ENCODE peak calls at places on chromosomes 3 and 15, in seven cellular contexts. A is tibial nerve, C is BE2C, P is heart left ventricle, S is mesendoderm, R is stomach, V is HAP-1. D is an unnamed sample.
A peak's percentile ranks its signal among the peaks of the same experiment; 100 is the strongest.

GRCh38 chr3:175002732-175003143 is 143.6 kb downstream of the NAALADL2 start:
- DNase-seq in C (no peak), A (no peak), R (no peak), S (no peak), P (no peak), V (no peak), D (no peak)

GRCh38 chr3:170529912-170530311 is 56.0 kb downstream of the SLC7A14 start:
- DNase-seq in S (no peak), A (no peak), C (no peak), P (no peak), V (no peak), R (no peak), D (no peak)

GRCh38 chr15:64527263-64527984 is 67.0 kb downstream of the ZNF609 start:
- DNase-seq in A (no peak), S (peak; percentile 53), R (no peak), P (no peak), C (no peak), V (no peak), D (no peak)

GRCh38 chr3:133038089-133038730 is at the start of gene TMEM108:
- DNase-seq in P (peak; percentile 82), R (peak; percentile 81), V (peak; percentile 39), A (peak; percentile 8), C (peak; percentile 99), S (peak; percentile 94), D (peak; percentile 95)

GRCh38 chr3:118842147-118842863 is 192.3 kb downstream of the IGSF11 start:
- DNase-seq in R (no peak), P (no peak), A (no peak), V (no peak), C (no peak), S (peak; percentile 59), D (no peak)

GRCh38 chr3:184334470-184335158 is 2.8 kb upstream of the FAM131A start:
- DNase-seq in R (no peak), V (no peak), A (no peak), C (peak; percentile 45), S (peak; percentile 34), P (no peak), D (peak; percentile 55)

GRCh38 chr3:186790261-186790981 is 7.0 kb downstream of the EIF4A2 start:
- DNase-seq in R (no peak), S (peak; percentile 57), C (peak; percentile 14), A (no peak), V (peak; percentile 52), P (no peak), D (no peak)

GRCh38 chr3:49273825-49274532 is 3.1 kb downstream of the C3orf62 start:
- DNase-seq in C (no peak), S (no peak), R (no peak), V (no peak), P (no peak), A (no peak), D (no peak)

GRCh38 chr3:65894126-65894525 is 144.6 kb downstream of the MAGI1 start:
- DNase-seq in R (no peak), C (no peak), S (no peak), P (no peak), A (no peak), V (no peak), D (no peak)

GRCh38 chr15:84736375-84736774 is 12.0 kb upstream of the ZNF592 start:
- DNase-seq in P (no peak), V (no peak), C (no peak), A (no peak), R (no peak), S (no peak), D (no peak)

GRCh38 chr3:21839592-21839991 is 88.6 kb upstream of the ZNF385D start:
- DNase-seq in A (peak; percentile 5), S (peak; percentile 45), C (no peak), P (no peak), R (no peak), V (peak; percentile 8), D (peak; percentile 32)

GRCh38 chr15:75416584-75416983 is 34.9 kb downstream of the SIN3A start:
- DNase-seq in C (no peak), S (no peak), V (no peak), R (no peak), P (no peak), A (no peak), D (no peak)

GRCh38 chr3:12978682-12979081 is 94.5 kb downstream of the IQSEC1 start:
- DNase-seq in S (peak; percentile 63), R (no peak), V (no peak), C (no peak), P (no peak), A (no peak), D (no peak)

GRCh38 chr15:70439880-70440279 is 323.5 kb downstream of the UACA start:
- DNase-seq in R (no peak), S (no peak), A (no peak), P (no peak), V (no peak), C (no peak), D (no peak)

GRCh38 chr3:126544596-126545281 is 14.0 kb downstream of the C3orf22 start:
- DNase-seq in R (peak; percentile 21), P (peak; percentile 40), V (peak; percentile 5), A (no peak), C (no peak), S (no peak), D (no peak)

GRCh38 chr15:79436037-79436780 is 4.1 kb downstream of the MINAR1 start:
- DNase-seq in P (no peak), V (no peak), R (no peak), S (no peak), C (no peak), A (no peak), D (no peak)

GRCh38 chr15:79431636-79432344 is at the start of gene MINAR1:
- DNase-seq in A (no peak), S (peak; percentile 70), C (peak; percentile 80), V (peak; percentile 66), R (no peak), P (peak; percentile 62), D (peak; percentile 69)

GRCh38 chr15:79432345-79433311 is 492 bp downstream of the MINAR1 start:
- DNase-seq in P (no peak), C (no peak), V (no peak), R (no peak), A (no peak), S (peak; percentile 54), D (no peak)

GRCh38 chr15:79433610-79434009 is 1.5 kb downstream of the MINAR1 start:
- DNase-seq in S (peak; percentile 71), C (peak; percentile 28), A (no peak), V (peak; percentile 76), P (no peak), R (no peak), D (no peak)

GRCh38 chr15:79434361-79434760 is 2.2 kb downstream of the MINAR1 start:
- DNase-seq in S (no peak), P (no peak), V (no peak), C (no peak), R (no peak), A (no peak), D (no peak)
- H3K27me3 ChIP-seq in S (peaks cover 20% of the 10 kb centered on the region), P (peaks cover 29% of the 10 kb centered on the region), V (peaks cover 46% of the 10 kb centered on the region), C (no peaks in the 10 kb centered on the region), R (peaks cover 18% of the 10 kb centered on the region), A (no peaks in the 10 kb centered on the region), D (peaks cover 4% of the 10 kb centered on the region)

DNA sequence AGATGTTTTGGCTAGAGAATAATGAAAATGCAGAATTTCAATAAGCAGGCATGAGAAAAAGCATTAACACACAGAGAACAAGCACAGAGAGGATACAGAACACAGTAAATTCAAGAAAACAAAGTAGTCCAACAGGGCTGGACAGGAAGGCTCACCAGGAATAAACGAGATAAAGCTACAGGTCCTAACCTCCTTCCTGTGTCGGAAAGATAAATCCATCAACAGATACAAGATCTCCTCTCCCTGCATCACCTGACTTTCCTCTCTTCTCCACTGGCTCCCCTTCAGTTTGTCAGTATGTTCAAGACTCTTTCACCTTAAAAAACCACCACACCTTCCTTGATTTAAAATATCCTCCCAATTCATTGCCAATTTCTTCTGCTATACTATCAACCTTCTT is 11.4 kb downstream of the CPEB1 start:
- DNase-seq in V (no peak), S (no peak), C (no peak), P (no peak), A (no peak), R (no peak), D (no peak)
- H3K27me3 ChIP-seq in V (peaks cover 11% of the 10 kb centered on the region), S (no peaks in the 10 kb centered on the region), C (peaks cover 80% of the 10 kb centered on the region), P (peaks cover 10% of the 10 kb centered on the region), A (no peaks in the 10 kb centered on the region), R (no peaks in the 10 kb centered on the region), D (no peaks in the 10 kb centered on the region)

GRCh38 chr3:87462228-87462627 is 185.8 kb upstream of the POU1F1 start:
- DNase-seq in A (no peak), V (no peak), S (no peak), C (no peak), R (no peak), P (no peak), D (no peak)

GRCh38 chr3:87461443-87461842 is 185.1 kb upstream of the POU1F1 start:
- DNase-seq in R (no peak), S (no peak), P (no peak), A (no peak), C (no peak), V (no peak), D (no peak)

DNA sequence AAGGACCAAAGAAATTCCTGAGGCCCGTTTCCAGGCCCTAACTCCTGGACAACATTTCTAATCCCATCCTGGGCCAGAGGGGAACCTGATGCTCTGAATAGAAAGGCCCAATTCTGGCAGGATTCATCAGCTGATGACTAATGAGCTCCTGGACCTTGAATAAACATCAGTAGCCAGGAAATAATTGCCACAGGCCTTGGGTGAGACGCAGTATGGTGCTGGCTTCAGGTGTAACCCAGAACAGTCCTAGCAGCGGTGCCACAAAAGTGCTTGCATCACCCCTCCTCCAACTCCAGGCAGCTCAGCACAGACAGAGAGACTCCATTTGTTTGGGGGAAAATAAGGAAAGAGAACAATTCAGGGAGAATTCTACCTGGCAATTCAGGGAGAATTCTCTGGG is 184.7 kb upstream of the POU1F1 start:
- DNase-seq in S (no peak), C (no peak), A (no peak), V (no peak), P (no peak), R (no peak), D (no peak)
- H3K27me3 ChIP-seq in S (no peaks in the 10 kb centered on the region), C (no peaks in the 10 kb centered on the region), A (no peaks in the 10 kb centered on the region), V (no peaks in the 10 kb centered on the region), P (no peaks in the 10 kb centered on the region), R (no peaks in the 10 kb centered on the region), D (no peaks in the 10 kb centered on the region)

DNA sequence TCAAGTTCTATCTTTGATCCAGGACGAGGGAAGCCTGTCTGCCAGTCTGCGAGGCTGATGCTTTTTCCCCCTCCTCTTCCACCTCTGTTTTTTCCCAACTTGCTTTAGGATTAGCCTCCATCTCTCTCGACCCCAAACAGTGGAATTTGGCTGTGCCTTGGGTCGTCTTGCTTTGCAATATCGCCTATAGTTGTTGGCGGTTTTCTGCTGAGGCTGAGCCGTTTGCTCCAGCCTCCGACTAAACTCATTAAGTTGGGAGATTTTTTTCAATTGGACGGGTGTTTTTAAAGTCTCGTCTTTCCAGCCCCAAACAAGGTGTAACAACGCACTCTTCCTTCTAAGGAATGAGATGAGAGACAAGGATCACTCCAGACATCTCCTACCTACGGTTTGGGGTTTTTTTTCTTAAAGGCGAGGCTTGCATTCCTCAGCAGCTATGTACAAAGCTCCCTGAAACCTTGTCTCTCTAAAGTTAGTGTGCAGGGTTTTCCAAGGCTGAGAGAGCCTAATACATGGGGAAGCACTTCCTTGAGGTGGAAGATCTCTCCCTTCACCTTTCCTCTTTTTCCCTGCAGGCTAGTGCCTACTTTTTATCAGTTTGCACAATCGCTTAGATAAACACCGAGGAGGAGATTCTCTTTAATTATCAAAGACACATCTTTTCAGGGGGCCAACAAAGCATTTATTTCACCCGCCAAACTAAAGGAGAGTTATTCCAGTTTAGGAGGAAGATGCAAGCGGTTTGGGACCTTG is 4.7 kb upstream of the NR2F2 start:
- DNase-seq in C (no peak), V (no peak), R (no peak), S (peak; percentile 48), P (no peak), A (peak; percentile 29), D (no peak)
- H3K27me3 ChIP-seq in C (peaks cover 63% of the 10 kb centered on the region), V (no peaks in the 10 kb centered on the region), R (no peaks in the 10 kb centered on the region), S (peaks cover 69% of the 10 kb centered on the region), P (peaks cover 52% of the 10 kb centered on the region), A (no peaks in the 10 kb centered on the region), D (no peaks in the 10 kb centered on the region)